ENCODE peak calls at places on chromosomes 7 and 10, in nine cellular contexts. K is A549, X is IMR-90, S is heart left ventricle, A is H1, R is gastrocnemius medialis, M is uterus, W is adrenal gland, I is HCT116. O is an unnamed sample.

GRCh38 chr7:27173412-27174076 is 576 bp downstream of the HOXA10 start:
- DNase-seq in K (no peak), X (no peak), S (no peak), A (no peak), R (peak; percentile 50), M (peak; percentile 45), W (peak; percentile 48), I (no peak), O (peak; percentile 30)

GRCh38 chr10:7481382-7481765 is 70.5 kb upstream of the SFMBT2 start:
- DNase-seq in K (no peak), X (no peak), S (no peak), A (no peak), R (no peak), M (no peak), W (no peak), I (no peak), O (no peak)

GRCh38 chr10:128056303-128057050 is 69.7 kb downstream of the MKI67 start:
- DNase-seq in K (no peak), X (no peak), S (peak; percentile 63), A (no peak), R (no peak), M (no peak), W (no peak), I (no peak), O (no peak)

GRCh38 chr7:93949468-93949867 is 27.9 kb downstream of the GNG11 start:
- DNase-seq in K (peak; percentile 45), X (peak; percentile 90), S (no peak), A (no peak), R (no peak), M (no peak), W (peak; percentile 62), I (no peak), O (no peak)

GRCh38 chr7:156121434-156121833 is 309.2 kb upstream of the SHH start:
- DNase-seq in K (no peak), X (no peak), S (no peak), A (no peak), R (no peak), M (no peak), W (no peak), I (no peak), O (no peak)

GRCh38 chr10:113616244-113617074 is 47.4 kb downstream of the NRAP start:
- DNase-seq in K (peak; percentile 27), X (no peak), S (no peak), A (no peak), R (no peak), M (no peak), W (peak; percentile 20), I (peak; percentile 16), O (no peak)

GRCh38 chr7:16484453-16485158 is 19.1 kb upstream of the SOSTDC1 start:
- DNase-seq in K (peak; percentile 87), X (peak; percentile 82), S (no peak), A (no peak), R (no peak), M (no peak), W (no peak), I (peak; percentile 95), O (no peak)

GRCh38 chr10:74675527-74675926 is 150.9 kb upstream of the KAT6B start:
- DNase-seq in K (no peak), X (no peak), S (no peak), A (no peak), R (no peak), M (no peak), W (no peak), I (no peak), O (no peak)

GRCh38 chr10:43282881-43283280 is 16.0 kb upstream of the RASGEF1A start:
- DNase-seq in K (no peak), X (no peak), S (no peak), A (no peak), R (no peak), M (no peak), W (peak; percentile 32), I (no peak), O (no peak)

GRCh38 chr7:136868496-136869005 is at the start of gene CHRM2:
- DNase-seq in K (peak; percentile 2), X (peak; percentile 90), S (peak; percentile 48), A (no peak), R (no peak), M (no peak), W (no peak), I (no peak), O (no peak)

GRCh38 chr10:82319046-82319445 is 444.1 kb downstream of the NRG3 start:
- DNase-seq in K (no peak), X (no peak), S (no peak), A (no peak), R (no peak), M (no peak), W (no peak), I (no peak), O (no peak)

GRCh38 chr10:108653466-108653865 is 1269.8 kb downstream of the XPNPEP1 start:
- DNase-seq in K (no peak), X (no peak), S (no peak), A (no peak), R (no peak), M (no peak), W (no peak), I (no peak), O (no peak)

GRCh38 chr10:85638797-85639196 is 727.8 kb downstream of the GRID1 start:
- DNase-seq in K (no peak), X (no peak), S (no peak), A (no peak), R (no peak), M (no peak), W (no peak), I (no peak), O (no peak)

GRCh38 chr10:104328636-104328915 is 9.7 kb downstream of the ITPRIP start:
- DNase-seq in K (no peak), X (no peak), S (no peak), A (no peak), R (no peak), M (no peak), W (no peak), I (no peak), O (no peak)

GRCh38 chr7:22972207-22972606 is 41.7 kb downstream of the HYCC1 start:
- DNase-seq in K (no peak), X (no peak), S (no peak), A (no peak), R (no peak), M (no peak), W (no peak), I (no peak), O (no peak)

GRCh38 chr7:50273870-50274269 is 30.6 kb upstream of the IKZF1 start:
- DNase-seq in K (no peak), X (no peak), S (no peak), A (no peak), R (no peak), M (no peak), W (no peak), I (no peak), O (no peak)

GRCh38 chr10:4266387-4267083 is 481.5 kb upstream of the KLF6 start:
- DNase-seq in K (no peak), X (peak; percentile 42), S (no peak), A (no peak), R (no peak), M (no peak), W (no peak), I (no peak), O (no peak)

DNA sequence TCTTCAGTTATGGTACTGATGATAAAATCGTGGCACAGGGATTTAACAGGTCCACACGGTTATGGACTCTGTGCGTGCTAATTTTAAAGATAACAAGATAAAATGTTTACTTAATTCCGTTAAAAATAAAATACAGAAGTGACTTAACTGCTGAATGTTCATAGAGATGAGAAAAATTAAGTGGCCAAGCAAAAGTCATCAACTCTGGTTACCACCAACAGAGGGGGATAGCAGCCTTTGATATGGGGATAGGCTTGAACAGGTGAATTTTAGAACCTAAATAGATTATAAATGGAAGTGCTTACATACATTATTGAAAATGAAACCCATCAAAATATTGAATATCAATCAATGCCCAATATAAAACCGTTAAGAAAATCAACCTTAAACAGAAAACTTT is 245.0 kb downstream of the WDR37 start:
- DNase-seq in K (no peak), X (no peak), S (no peak), A (no peak), R (no peak), M (no peak), W (no peak), I (peak; percentile 8), O (no peak)
- TF ChIP-seq CTCF in K (no peak), X (no peak), S (no peak), A (no peak), R (no peak), M (no peak), W (no peak), I (peak; percentile 40), O (no peak)

DNA sequence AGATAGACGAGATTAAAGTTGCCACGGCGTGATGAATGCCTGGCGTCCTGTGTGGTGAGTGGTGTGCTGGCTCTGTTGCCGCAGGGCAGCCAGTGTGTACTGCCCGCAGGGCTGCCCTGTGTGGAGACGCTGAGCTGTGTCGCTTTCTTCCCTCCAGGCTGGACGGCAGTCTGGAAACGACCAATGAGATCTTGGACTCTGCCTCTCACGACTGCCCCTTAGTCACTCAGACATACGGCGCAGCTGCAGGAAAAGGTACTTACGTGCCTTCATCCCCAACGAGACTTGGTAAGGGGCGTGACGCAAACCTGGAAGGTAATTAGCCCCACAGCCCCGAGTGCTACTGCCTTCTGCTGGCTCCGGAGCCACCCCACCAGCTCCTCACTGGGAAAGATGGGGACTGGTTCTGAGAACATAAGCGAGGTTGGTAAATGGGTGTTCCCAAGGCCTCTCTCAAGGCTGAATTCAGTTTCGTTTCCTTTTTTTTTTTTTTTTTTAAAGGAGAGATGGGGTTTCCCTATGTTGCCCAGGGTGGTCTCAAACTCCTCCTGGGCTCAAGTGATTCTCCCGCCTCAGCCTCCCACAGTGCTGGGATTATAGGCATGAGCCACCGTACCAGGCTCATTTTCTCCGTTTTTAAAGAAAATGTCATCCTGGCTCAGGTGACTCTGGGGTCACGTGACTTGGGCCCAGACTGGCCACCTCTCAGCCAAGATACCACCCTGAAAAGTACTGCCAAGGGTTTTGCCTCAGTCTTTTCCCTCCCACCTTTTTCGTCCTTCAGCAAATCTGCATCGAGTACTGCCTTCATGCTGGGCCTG is 39.6 kb downstream of the WIPI2 start:
- DNase-seq in K (no peak), X (no peak), S (peak; percentile 11), A (no peak), R (no peak), M (no peak), W (no peak), I (no peak), O (no peak)
- H3K4me3 ChIP-seq in K (no peak overlapping the region), X (no peak overlapping the region), S (no peak overlapping the region), A (no peak overlapping the region), R (no peak overlapping the region), M (no peak overlapping the region), W (no peak overlapping the region), I (no peak overlapping the region), O (no peak overlapping the region)

DNA sequence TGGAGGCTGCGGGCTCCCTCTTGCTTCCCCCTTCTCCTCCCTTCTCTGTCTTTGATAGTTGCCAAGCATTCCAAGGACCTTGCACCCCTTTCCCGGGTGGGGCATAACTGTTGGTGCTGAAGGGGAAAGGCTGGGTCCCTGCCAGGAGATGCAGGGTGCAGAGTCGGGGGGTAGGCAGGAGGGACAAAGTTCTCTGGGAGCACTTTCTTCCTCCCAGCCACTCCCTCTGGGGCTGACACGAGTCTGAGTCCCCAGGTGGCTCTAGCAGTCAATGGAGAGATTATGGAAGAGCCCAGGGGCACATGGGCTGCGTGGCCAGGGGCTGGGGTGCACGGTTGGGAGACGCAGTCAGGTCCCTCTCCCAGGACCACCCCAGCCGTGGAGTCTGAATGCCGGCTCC is 2.1 kb downstream of the CLDN15 start:
- DNase-seq in K (no peak), X (no peak), S (no peak), A (no peak), R (no peak), M (no peak), W (no peak), I (no peak), O (no peak)
- TF ChIP-seq POLR2A in K (no peak), X (no peak), S (no peak), A (no peak), R (no peak), M (no peak), W (no peak), I (no peak), O (no peak)

GRCh38 chr7:102300643-102301211 is 14.1 kb downstream of the SH2B2 start:
- DNase-seq in K (no peak), X (no peak), S (no peak), A (peak; percentile 38), R (no peak), M (no peak), W (peak; percentile 45), I (no peak), O (no peak)
- TF ChIP-seq CTCF in K (no peak), X (no peak), S (peak; percentile 28), A (no peak), R (no peak), M (no peak), W (peak; percentile 40), I (no peak), O (no peak)